ENCODE peak calls at places on chromosomes 4 and X, in nine cellular contexts. X, Y, V, W, I, H, D, A and L are unnamed samples.

GRCh38 chrX:70354726-70355125 is 64.8 kb downstream of the KIF4A start:
- DNase-seq in X (no peak), Y (no peak), V (no peak), W (no peak), I (no peak), H (no peak), D (no peak), A (no peak), L (no peak)

GRCh38 chr4:2886161-2886560 is 42.5 kb downstream of the ADD1 start:
- DNase-seq in X (no peak), Y (no peak), V (no peak), W (no peak), I (no peak), H (no peak), D (no peak), A (no peak), L (no peak)

GRCh38 chrX:34130980-34131744 is 952 bp downstream of the FAM47A start:
- DNase-seq in X (no peak), Y (no peak), V (no peak), W (no peak), I (no peak), H (no peak), D (no peak), A (no peak), L (no peak)

GRCh38 chr4:123411976-123412589 is 15.5 kb downstream of the SPRY1 start:
- DNase-seq in X (no peak), Y (no peak), V (no peak), W (no peak), I (no peak), H (no peak), D (no peak), A (no peak), L (no peak)

GRCh38 chr4:69025191-69025998 is 70.9 kb upstream of the UGT2B7 start:
- DNase-seq in X (no peak), Y (no peak), V (no peak), W (no peak), I (no peak), H (no peak), D (no peak), A (no peak), L (no peak)

GRCh38 chr4:70969076-70969475 is 24.4 kb upstream of the DCK start:
- DNase-seq in X (no peak), Y (no peak), V (no peak), W (no peak), I (no peak), H (no peak), D (no peak), A (no peak), L (no peak)

GRCh38 chr4:87078987-87079469 is 141.4 kb downstream of the KLHL8 start:
- DNase-seq in X (no peak), Y (no peak), V (no peak), W (no peak), I (no peak), H (no peak), D (peak; percentile 65), A (no peak), L (no peak)

GRCh38 chr4:4327652-4328121 is 37.6 kb downstream of the ZBTB49 start:
- DNase-seq in X (no peak), Y (no peak), V (no peak), W (peak; percentile 13), I (no peak), H (no peak), D (no peak), A (no peak), L (no peak)

GRCh38 chrX:107704181-107704580 is 71.4 kb downstream of the TSC22D3 start:
- DNase-seq in X (no peak), Y (no peak), V (no peak), W (no peak), I (no peak), H (no peak), D (no peak), A (no peak), L (no peak)

GRCh38 chr4:81337211-81337610 is 122.2 kb upstream of the PRKG2 start:
- DNase-seq in X (no peak), Y (no peak), V (no peak), W (no peak), I (no peak), H (no peak), D (no peak), A (no peak), L (no peak)

GRCh38 chr4:22315643-22316042 is 200.2 kb downstream of the ADGRA3 start:
- DNase-seq in X (no peak), Y (no peak), V (no peak), W (no peak), I (no peak), H (no peak), D (no peak), A (no peak), L (no peak)

GRCh38 chrX:122475306-122475705 is 708.8 kb upstream of the GRIA3 start:
- DNase-seq in X (no peak), Y (no peak), V (no peak), W (no peak), I (no peak), H (no peak), D (no peak), A (no peak), L (no peak)

GRCh38 chrX:134431894-134432293 is 28.1 kb upstream of the HPRT1 start:
- DNase-seq in X (no peak), Y (no peak), V (peak; percentile 15), W (no peak), I (no peak), H (no peak), D (no peak), A (no peak), L (no peak)

GRCh38 chrX:35728481-35728880 is 69.7 kb upstream of the MAGEB16 start:
- DNase-seq in X (no peak), Y (no peak), V (no peak), W (no peak), I (no peak), H (no peak), D (no peak), A (no peak), L (no peak)